ENCODE peak calls at places on chromosomes 12 and 14, in five cellular contexts. Q is astrocyte, L is H9, T is SK-N-SH, I is mammary epithelial cell. F is an unnamed sample. For H3K4me1, the result is how much of the 10 kb centered on the place peaks cover.

GRCh38 chr12:44446181-44446580 is 429.9 kb downstream of the NELL2 start:
- DNase-seq in T (no peak), I (no peak), L (no peak), Q (no peak), F (no peak)

GRCh38 chr12:58529114-58529665 is 391.1 kb downstream of the LRIG3 start:
- DNase-seq in I (peak), T (no peak), L (no peak), Q (peak), F (no peak)

GRCh38 chr12:88325076-88325827 is 183.1 kb downstream of the TMTC3 start:
- DNase-seq in I (peak), L (no peak), T (no peak), Q (peak), F (no peak)

GRCh38 chr12:113063396-113064350 is 7.1 kb downstream of the DTX1 start:
- DNase-seq in Q (no peak), I (no peak), L (peak), T (peak), F (no peak)

GRCh38 chr12:11954181-11954580 is 116.6 kb upstream of the BCL2L14 start:
- DNase-seq in L (no peak), T (no peak), I (no peak), Q (no peak), F (no peak)

GRCh38 chr12:2925322-2925995 is 33.7 kb upstream of the TEAD4 start:
- DNase-seq in T (no peak), Q (no peak), L (no peak), I (peak), F (no peak)

GRCh38 chr12:104619305-104619704 is 162.6 kb downstream of the CHST11 start:
- DNase-seq in T (no peak), Q (no peak), L (no peak), I (no peak), F (no peak)

GRCh38 chr12:114166360-114166759 is 200.2 kb upstream of the RBM19 start:
- DNase-seq in L (peak), Q (peak), T (peak), I (no peak), F (peak)

GRCh38 chr14:52911904-52912303 is 38.9 kb downstream of the FERMT2 start:
- DNase-seq in T (no peak), L (no peak), Q (no peak), I (no peak), F (no peak)

GRCh38 chr14:25048170-25049126 is 1.5 kb downstream of the STXBP6 start:
- DNase-seq in I (peak), Q (peak), L (no peak), T (no peak), F (peak)

GRCh38 chr14:48035836-48036235 is 360.4 kb upstream of the MDGA2 start:
- DNase-seq in T (no peak), I (no peak), Q (no peak), L (peak), F (peak)

GRCh38 chr14:50520947-50521815 is 11.2 kb downstream of the MAP4K5 start:
- DNase-seq in L (no peak), I (peak), Q (peak), T (no peak), F (no peak)

GRCh38 chr12:30110970-30111586 is 327.3 kb upstream of the TMTC1 start:
- DNase-seq in T (peak), Q (peak), L (no peak), I (peak), F (no peak)

GRCh38 chr12:4506870-4507269 is 31.8 kb upstream of the RAD51AP1 start:
- DNase-seq in L (no peak), Q (peak), T (no peak), I (peak), F (no peak)

GRCh38 chr12:124404162-124404561 is 109.3 kb downstream of the RFLNA start:
- DNase-seq in L (no peak), T (no peak), Q (no peak), I (no peak), F (no peak)

GRCh38 chr14:98512501-98513251 is 759.3 kb downstream of the BCL11B start:
- DNase-seq in I (no peak), T (no peak), L (no peak), Q (no peak), F (peak)

GRCh38 chr14:98510392-98510791 is 761.6 kb downstream of the BCL11B start:
- DNase-seq in I (no peak), Q (no peak), T (no peak), L (no peak), F (no peak)

GRCh38 chr14:98514016-98514415 is 758.0 kb downstream of the BCL11B start:
- DNase-seq in T (no peak), L (no peak), I (no peak), Q (no peak), F (no peak)

GRCh38 chr14:98513558-98513957 is 758.4 kb downstream of the BCL11B start:
- DNase-seq in Q (no peak), I (no peak), L (no peak), T (no peak), F (no peak)
- H3K4me1 ChIP-seq in Q (under half), I (under half), L (under half), T (under half), F (under half)

DNA sequence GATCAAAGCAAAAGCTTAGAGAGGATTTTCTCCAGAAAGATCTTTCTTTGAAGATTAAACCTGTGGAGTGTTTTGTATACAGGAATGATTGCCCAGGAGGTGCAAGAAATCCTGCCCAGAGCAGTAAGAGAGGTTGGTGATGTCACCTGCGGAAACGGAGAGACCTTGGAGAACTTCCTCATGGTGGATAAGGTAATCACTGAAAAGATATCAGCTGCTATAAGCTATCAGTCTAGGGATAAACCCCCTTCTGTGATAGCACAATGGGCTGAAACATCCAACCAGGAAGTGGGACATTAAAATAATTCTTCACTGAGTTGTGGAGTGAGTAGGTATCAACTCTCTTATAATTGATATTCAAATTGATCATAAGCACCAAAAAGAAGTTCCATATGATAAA is 85.7 kb downstream of the MYRFL start:
- DNase-seq in I (no peak), Q (no peak), L (no peak), T (no peak), F (peak)
- H3K9ac ChIP-seq in I (no peak), Q (no peak), L (no peak), T (no peak), F (no peak)

GRCh38 chr12:121089031-121089812 is 43.5 kb upstream of the P2RX7 start:
- DNase-seq in L (peak), Q (no peak), I (no peak), T (no peak), F (peak)
- TF ChIP-seq CTCF in L (peak), Q (no peak), I (no peak), T (no peak), F (peak)

GRCh38 chr14:104636131-104636530 is 31.6 kb upstream of the TMEM179 start:
- DNase-seq in Q (no peak), L (no peak), I (no peak), T (no peak), F (no peak)
- H3K4me1 ChIP-seq in Q (under half), L (under half), I (under half), T (under half), F (under half)